ENCODE peak calls at places on chromosomes 13 and 19, in six cellular contexts. One of them, this sample, is unnamed.

GRCh38 chr13:42878721-42879120 is 97.3 kb downstream of the FAM216B start:
- DNase-seq in fibroblast of mammary gland: peak
- DNase-seq in adrenal gland: no peak
- DNase-seq in heart left ventricle: no peak
- DNase-seq in endodermal cell: no peak
- DNase-seq in left ventricle myocardium inferior: no peak
- DNase-seq in this sample: no peak

GRCh38 chr19:15495151-15495550 is 13.2 kb upstream of the CYP4F22 start:
- DNase-seq in adrenal gland: no peak
- DNase-seq in heart left ventricle: no peak
- DNase-seq in fibroblast of mammary gland: no peak
- DNase-seq in endodermal cell: no peak
- DNase-seq in left ventricle myocardium inferior: no peak
- DNase-seq in this sample: no peak

GRCh38 chr13:72397265-72397664 is 330.2 kb downstream of the MZT1 start:
- DNase-seq in fibroblast of mammary gland: no peak
- DNase-seq in heart left ventricle: no peak
- DNase-seq in adrenal gland: no peak
- DNase-seq in endodermal cell: no peak
- DNase-seq in left ventricle myocardium inferior: no peak
- DNase-seq in this sample: no peak

GRCh38 chr19:46839752-46840151 is 10.9 kb downstream of the AP2S1 start:
- DNase-seq in heart left ventricle: no peak
- DNase-seq in left ventricle myocardium inferior: no peak
- DNase-seq in fibroblast of mammary gland: no peak
- DNase-seq in adrenal gland: no peak
- DNase-seq in endodermal cell: no peak
- DNase-seq in this sample: no peak

GRCh38 chr19:34975056-34975455 is 11.0 kb upstream of the ZNF792 start:
- DNase-seq in adrenal gland: no peak
- DNase-seq in left ventricle myocardium inferior: no peak
- DNase-seq in fibroblast of mammary gland: no peak
- DNase-seq in endodermal cell: peak
- DNase-seq in heart left ventricle: no peak
- DNase-seq in this sample: no peak

GRCh38 chr13:89695343-89696257 is 1651.9 kb upstream of the MIR17HG start:
- DNase-seq in heart left ventricle: no peak
- DNase-seq in left ventricle myocardium inferior: no peak
- DNase-seq in adrenal gland: peak
- DNase-seq in fibroblast of mammary gland: peak
- DNase-seq in endodermal cell: peak
- DNase-seq in this sample: peak

GRCh38 chr19:17243854-17244617 is 1.7 kb downstream of the NR2F6 start:
- DNase-seq in heart left ventricle: peak
- DNase-seq in adrenal gland: peak
- DNase-seq in left ventricle myocardium inferior: peak
- DNase-seq in fibroblast of mammary gland: peak
- DNase-seq in endodermal cell: peak
- DNase-seq in this sample: peak

GRCh38 chr13:26941345-26942174 is 181.0 kb upstream of the GPR12 start:
- DNase-seq in heart left ventricle: no peak
- DNase-seq in left ventricle myocardium inferior: no peak
- DNase-seq in endodermal cell: peak
- DNase-seq in fibroblast of mammary gland: peak
- DNase-seq in adrenal gland: no peak
- DNase-seq in this sample: peak

GRCh38 chr13:41610426-41610825 is 153.1 kb downstream of the RGCC start:
- DNase-seq in fibroblast of mammary gland: peak
- DNase-seq in adrenal gland: no peak
- DNase-seq in heart left ventricle: peak
- DNase-seq in endodermal cell: no peak
- DNase-seq in left ventricle myocardium inferior: peak
- DNase-seq in this sample: peak

GRCh38 chr19:56141416-56141992 is 417 bp downstream of the ZNF444 start:
- DNase-seq in left ventricle myocardium inferior: no peak
- DNase-seq in adrenal gland: no peak
- DNase-seq in endodermal cell: no peak
- DNase-seq in heart left ventricle: no peak
- DNase-seq in fibroblast of mammary gland: no peak
- DNase-seq in this sample: no peak

GRCh38 chr13:51212808-51213728 is 9.1 kb upstream of the FAM124A start:
- DNase-seq in endodermal cell: no peak
- DNase-seq in heart left ventricle: no peak
- DNase-seq in adrenal gland: no peak
- DNase-seq in fibroblast of mammary gland: peak
- DNase-seq in left ventricle myocardium inferior: no peak
- DNase-seq in this sample: no peak

GRCh38 chr13:51770681-51771417 is 33.1 kb downstream of the DHRS12 start:
- DNase-seq in endodermal cell: peak
- DNase-seq in heart left ventricle: no peak
- DNase-seq in left ventricle myocardium inferior: no peak
- DNase-seq in adrenal gland: no peak
- DNase-seq in fibroblast of mammary gland: no peak
- DNase-seq in this sample: no peak

GRCh38 chr13:22821589-22821988 is 359.2 kb upstream of the SGCG start:
- DNase-seq in adrenal gland: no peak
- DNase-seq in left ventricle myocardium inferior: no peak
- DNase-seq in heart left ventricle: no peak
- DNase-seq in endodermal cell: no peak
- DNase-seq in fibroblast of mammary gland: no peak
- DNase-seq in this sample: no peak

GRCh38 chr19:23799321-23799720 is 40.6 kb upstream of the ZNF681 start:
- DNase-seq in fibroblast of mammary gland: no peak
- DNase-seq in adrenal gland: no peak
- DNase-seq in heart left ventricle: no peak
- DNase-seq in left ventricle myocardium inferior: no peak
- DNase-seq in endodermal cell: no peak
- DNase-seq in this sample: no peak

GRCh38 chr19:10044390-10044789 is 31.1 kb downstream of the RDH8 start:
- DNase-seq in fibroblast of mammary gland: no peak
- DNase-seq in endodermal cell: no peak
- DNase-seq in heart left ventricle: no peak
- DNase-seq in adrenal gland: no peak
- DNase-seq in left ventricle myocardium inferior: no peak
- DNase-seq in this sample: peak

GRCh38 chr13:111389621-111390521 is 69.4 kb downstream of the TEX29 start:
- DNase-seq in adrenal gland: no peak
- DNase-seq in heart left ventricle: no peak
- DNase-seq in endodermal cell: peak
- DNase-seq in left ventricle myocardium inferior: no peak
- DNase-seq in fibroblast of mammary gland: no peak
- DNase-seq in this sample: no peak

GRCh38 chr13:66558511-66558910 is 671.6 kb downstream of the PCDH9 start:
- DNase-seq in left ventricle myocardium inferior: no peak
- DNase-seq in adrenal gland: no peak
- DNase-seq in heart left ventricle: no peak
- DNase-seq in fibroblast of mammary gland: peak
- DNase-seq in endodermal cell: no peak
- DNase-seq in this sample: no peak

GRCh38 chr13:48236528-48237353 is 3.7 kb downstream of the ITM2B start:
- DNase-seq in endodermal cell: no peak
- DNase-seq in heart left ventricle: no peak
- DNase-seq in fibroblast of mammary gland: peak
- DNase-seq in adrenal gland: no peak
- DNase-seq in left ventricle myocardium inferior: no peak
- DNase-seq in this sample: peak

GRCh38 chr13:20425819-20426219 is 99.8 kb downstream of the CRYL1 start:
- DNase-seq in fibroblast of mammary gland: no peak
- DNase-seq in heart left ventricle: no peak
- DNase-seq in endodermal cell: no peak
- DNase-seq in adrenal gland: no peak
- DNase-seq in left ventricle myocardium inferior: no peak
- DNase-seq in this sample: no peak

GRCh38 chr19:3595521-3596061 is 10.3 kb downstream of the GIPC3 start:
- DNase-seq in left ventricle myocardium inferior: no peak
- DNase-seq in adrenal gland: no peak
- DNase-seq in endodermal cell: peak
- DNase-seq in fibroblast of mammary gland: no peak
- DNase-seq in heart left ventricle: no peak
- DNase-seq in this sample: no peak

GRCh38 chr13:46615888-46616531 is 63.0 kb downstream of the LRCH1 start:
- DNase-seq in endodermal cell: no peak
- DNase-seq in fibroblast of mammary gland: peak
- DNase-seq in adrenal gland: no peak
- DNase-seq in left ventricle myocardium inferior: no peak
- DNase-seq in heart left ventricle: no peak
- DNase-seq in this sample: no peak

GRCh38 chr13:30577381-30577780 is 40.3 kb upstream of the USPL1 start:
- DNase-seq in fibroblast of mammary gland: peak
- DNase-seq in endodermal cell: no peak
- DNase-seq in heart left ventricle: no peak
- DNase-seq in adrenal gland: peak
- DNase-seq in left ventricle myocardium inferior: no peak
- DNase-seq in this sample: peak

GRCh38 chr19:6270076-6270745 is 9.6 kb downstream of the MLLT1 start:
- DNase-seq in adrenal gland: no peak
- DNase-seq in heart left ventricle: no peak
- DNase-seq in left ventricle myocardium inferior: no peak
- DNase-seq in fibroblast of mammary gland: no peak
- DNase-seq in endodermal cell: no peak
- DNase-seq in this sample: no peak

GRCh38 chr13:80048802-80049201 is 292.1 kb downstream of the SPRY2 start:
- DNase-seq in left ventricle myocardium inferior: peak
- DNase-seq in fibroblast of mammary gland: peak
- DNase-seq in heart left ventricle: peak
- DNase-seq in endodermal cell: peak
- DNase-seq in adrenal gland: peak
- DNase-seq in this sample: peak

GRCh38 chr19:31160346-31160926 is 188.8 kb downstream of the TSHZ3 start:
- DNase-seq in left ventricle myocardium inferior: no peak
- DNase-seq in endodermal cell: no peak
- DNase-seq in heart left ventricle: no peak
- DNase-seq in fibroblast of mammary gland: peak
- DNase-seq in adrenal gland: no peak
- DNase-seq in this sample: no peak
- TF ChIP-seq CTCF in left ventricle myocardium inferior: no peak
- TF ChIP-seq CTCF in endodermal cell: no peak
- TF ChIP-seq CTCF in heart left ventricle: no peak
- TF ChIP-seq CTCF in fibroblast of mammary gland: no peak
- TF ChIP-seq CTCF in adrenal gland: no peak
- TF ChIP-seq CTCF in this sample: no peak

DNA sequence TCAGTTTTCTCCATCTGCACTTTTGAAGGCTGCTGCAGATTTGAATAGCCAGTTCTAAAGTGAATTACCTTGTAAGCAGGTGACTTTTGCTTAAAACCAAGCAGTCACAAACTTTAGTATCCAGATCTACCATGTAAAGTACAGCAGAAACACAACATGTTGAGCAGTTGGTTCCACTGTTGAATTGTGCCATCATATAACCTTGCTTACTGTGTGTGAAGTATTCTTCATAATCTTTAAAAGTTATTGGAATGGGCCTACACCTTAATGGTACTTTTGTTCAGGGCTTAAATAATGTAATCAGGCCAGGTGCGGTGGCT is 23.2 kb upstream of the MTUS2 start:
- DNase-seq in adrenal gland: no peak
- DNase-seq in fibroblast of mammary gland: no peak
- DNase-seq in heart left ventricle: no peak
- DNase-seq in left ventricle myocardium inferior: no peak
- DNase-seq in endodermal cell: no peak
- DNase-seq in this sample: no peak
- TF ChIP-seq CTCF in adrenal gland: no peak
- TF ChIP-seq CTCF in fibroblast of mammary gland: no peak
- TF ChIP-seq CTCF in heart left ventricle: no peak
- TF ChIP-seq CTCF in left ventricle myocardium inferior: no peak
- TF ChIP-seq CTCF in endodermal cell: no peak
- TF ChIP-seq CTCF in this sample: no peak

DNA sequence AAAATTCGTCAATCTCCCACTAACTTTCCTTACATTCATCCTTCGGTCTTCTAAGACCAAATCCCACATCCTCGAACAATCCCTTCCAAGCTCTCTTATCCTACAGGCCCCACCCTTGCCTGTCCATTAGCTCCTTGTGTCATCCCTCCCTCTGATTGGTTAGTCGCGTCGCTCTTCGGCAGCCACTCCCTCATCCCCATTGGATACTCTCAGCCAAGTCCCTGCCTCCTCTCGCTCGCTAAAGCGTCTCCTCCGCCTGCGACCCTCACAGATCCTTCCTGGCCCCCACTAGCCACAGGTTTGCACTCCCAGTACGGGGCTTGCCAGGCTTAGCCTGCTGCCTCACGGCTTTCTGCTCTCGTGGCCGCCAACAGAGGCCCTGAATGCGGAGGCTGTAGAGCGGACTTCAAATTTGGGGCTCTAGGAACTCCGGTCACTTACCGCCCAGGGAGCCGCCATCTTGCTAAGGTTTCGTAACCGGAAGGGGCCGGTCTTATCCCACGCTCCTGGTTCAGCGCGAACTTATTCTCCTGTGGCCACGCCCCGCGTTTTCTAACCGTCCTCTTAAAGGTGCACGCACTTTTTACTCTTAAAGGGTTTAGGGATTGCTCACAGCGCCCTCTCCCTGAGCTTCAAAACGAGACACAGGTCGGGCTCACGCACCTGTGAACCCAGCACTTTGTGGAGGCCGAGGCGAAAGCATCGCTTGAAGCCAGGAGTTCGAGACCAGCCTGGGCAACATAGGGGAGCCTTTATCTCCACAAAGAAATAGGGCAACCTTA is at the start of gene DMAC2:
- DNase-seq in fibroblast of mammary gland: peak
- DNase-seq in heart left ventricle: peak
- DNase-seq in endodermal cell: peak
- DNase-seq in adrenal gland: peak
- DNase-seq in left ventricle myocardium inferior: peak
- DNase-seq in this sample: peak
- TF ChIP-seq CTCF in fibroblast of mammary gland: peak
- TF ChIP-seq CTCF in heart left ventricle: peak
- TF ChIP-seq CTCF in endodermal cell: peak
- TF ChIP-seq CTCF in adrenal gland: peak
- TF ChIP-seq CTCF in left ventricle myocardium inferior: peak
- TF ChIP-seq CTCF in this sample: peak

GRCh38 chr19:1070931-1071791 is 4.2 kb downstream of the ARHGAP45 start:
- DNase-seq in adrenal gland: no peak
- DNase-seq in heart left ventricle: peak
- DNase-seq in fibroblast of mammary gland: no peak
- DNase-seq in left ventricle myocardium inferior: no peak
- DNase-seq in endodermal cell: peak
- DNase-seq in this sample: no peak

GRCh38 chr19:1069009-1069779 is 2.2 kb downstream of the ARHGAP45 start:
- DNase-seq in left ventricle myocardium inferior: peak
- DNase-seq in heart left ventricle: peak
- DNase-seq in endodermal cell: no peak
- DNase-seq in fibroblast of mammary gland: no peak
- DNase-seq in adrenal gland: peak
- DNase-seq in this sample: peak

GRCh38 chr19:1068111-1069001 is 1.4 kb downstream of the ARHGAP45 start:
- DNase-seq in endodermal cell: no peak
- DNase-seq in left ventricle myocardium inferior: peak
- DNase-seq in adrenal gland: no peak
- DNase-seq in heart left ventricle: peak
- DNase-seq in fibroblast of mammary gland: no peak
- DNase-seq in this sample: no peak

GRCh38 chr19:1072371-1073015 is 5.5 kb downstream of the ARHGAP45 start:
- DNase-seq in fibroblast of mammary gland: no peak
- DNase-seq in adrenal gland: no peak
- DNase-seq in left ventricle myocardium inferior: no peak
- DNase-seq in heart left ventricle: no peak
- DNase-seq in endodermal cell: no peak
- DNase-seq in this sample: no peak

DNA sequence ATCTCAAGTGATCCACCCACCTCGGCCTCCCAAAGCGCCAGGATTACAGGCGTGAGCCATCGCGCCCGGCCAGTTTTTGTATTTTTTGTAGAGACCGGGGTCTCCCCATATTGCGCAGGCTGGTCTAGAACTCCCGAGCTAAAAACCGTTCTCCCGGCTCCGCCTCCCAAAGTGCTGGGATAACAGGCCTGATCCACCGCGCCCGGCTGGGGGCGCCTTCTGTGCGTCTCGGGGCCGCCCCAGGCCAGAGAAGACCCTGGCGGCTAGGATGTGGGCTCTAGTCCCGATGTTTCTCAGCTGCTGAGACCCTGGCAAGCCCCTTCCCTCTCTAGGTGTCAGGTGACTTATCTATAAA is 3.6 kb downstream of the ARHGAP45 start:
- DNase-seq in adrenal gland: no peak
- DNase-seq in endodermal cell: peak
- DNase-seq in left ventricle myocardium inferior: no peak
- DNase-seq in fibroblast of mammary gland: no peak
- DNase-seq in heart left ventricle: no peak
- DNase-seq in this sample: no peak
- TF ChIP-seq CTCF in adrenal gland: no peak
- TF ChIP-seq CTCF in endodermal cell: peak
- TF ChIP-seq CTCF in left ventricle myocardium inferior: no peak
- TF ChIP-seq CTCF in fibroblast of mammary gland: no peak
- TF ChIP-seq CTCF in heart left ventricle: no peak
- TF ChIP-seq CTCF in this sample: no peak